ENCODE peak calls at places on chromosome 3, in five cellular contexts. U, C, O, D and E are unnamed samples.

GRCh38 chr3:112136959-112137693 is 4.1 kb upstream of the GCSAM start:
- DNase-seq in U (no peak), C (peak), O (peak), D (no peak), E (no peak)

GRCh38 chr3:40677321-40677720 is 152.6 kb downstream of the ZNF621 start:
- DNase-seq in U (no peak), C (no peak), O (no peak), D (no peak), E (no peak)

GRCh38 chr3:128745742-128746141 is 19.8 kb downstream of the RAB7A start:
- DNase-seq in U (no peak), C (peak), O (no peak), D (no peak), E (no peak)

GRCh38 chr3:81581966-81582599 is 179.4 kb downstream of the GBE1 start:
- DNase-seq in U (peak), C (peak), O (peak), D (peak), E (peak)

GRCh38 chr3:16828815-16829214 is 55.9 kb upstream of the PLCL2 start:
- DNase-seq in U (no peak), C (peak), O (peak), D (no peak), E (peak)

GRCh38 chr3:126104742-126105605 is 21.1 kb upstream of the SLC41A3 start:
- DNase-seq in U (no peak), C (no peak), O (no peak), D (no peak), E (no peak)

GRCh38 chr3:129836381-129837056 is 57.0 kb downstream of the TMCC1 start:
- DNase-seq in U (no peak), C (no peak), O (no peak), D (no peak), E (no peak)

GRCh38 chr3:129560931-129561594 is 18.1 kb downstream of the H1-8 start:
- DNase-seq in U (no peak), C (peak), O (no peak), D (peak), E (no peak)

GRCh38 chr3:11117591-11117990 is 36.7 kb upstream of the HRH1 start:
- DNase-seq in U (no peak), C (no peak), O (no peak), D (no peak), E (peak)

GRCh38 chr3:42708611-42709151 is 6.1 kb upstream of the HHATL start:
- DNase-seq in U (no peak), C (no peak), O (no peak), D (no peak), E (no peak)

GRCh38 chr3:33089515-33089914 is 7.4 kb downstream of the GLB1 start:
- DNase-seq in U (peak), C (no peak), O (no peak), D (no peak), E (no peak)

GRCh38 chr3:94972066-94972465 is 909.2 kb downstream of the NSUN3 start:
- DNase-seq in U (no peak), C (no peak), O (no peak), D (no peak), E (no peak)

GRCh38 chr3:152126260-152126659 is 142.5 kb upstream of the MBNL1 start:
- DNase-seq in U (no peak), C (no peak), O (no peak), D (no peak), E (no peak)

GRCh38 chr3:195893121-195893449 is 15.3 kb downstream of the TNK2 start:
- DNase-seq in U (no peak), C (no peak), O (no peak), D (peak), E (no peak)

GRCh38 chr3:170417090-170417489 is 1.6 kb upstream of the CLDN11 start:
- DNase-seq in U (no peak), C (no peak), O (no peak), D (no peak), E (no peak)

GRCh38 chr3:166902374-166902773 is 477.7 kb downstream of the ZBBX start:
- DNase-seq in U (no peak), C (no peak), O (no peak), D (no peak), E (no peak)

GRCh38 chr3:129428020-129428381 is 435 bp downstream of the EFCAB12 start:
- DNase-seq in U (no peak), C (no peak), O (no peak), D (no peak), E (no peak)

GRCh38 chr3:70606018-70606417 is 293.6 kb upstream of the MDFIC2 start:
- DNase-seq in U (no peak), C (no peak), O (no peak), D (peak), E (no peak)

GRCh38 chr3:17585561-17586325 is 156.7 kb downstream of the TBC1D5 start:
- DNase-seq in U (no peak), C (no peak), O (no peak), D (no peak), E (no peak)

GRCh38 chr3:170132335-170132734 is 49.2 kb downstream of the PHC3 start:
- DNase-seq in U (no peak), C (peak), O (no peak), D (no peak), E (peak)

GRCh38 chr3:172512363-172512762 is 10.9 kb downstream of the TNFSF10 start:
- DNase-seq in U (peak), C (no peak), O (no peak), D (no peak), E (peak)

GRCh38 chr3:102529452-102529851 is 94.6 kb downstream of the ZPLD1 start:
- DNase-seq in U (no peak), C (peak), O (peak), D (peak), E (no peak)

DNA sequence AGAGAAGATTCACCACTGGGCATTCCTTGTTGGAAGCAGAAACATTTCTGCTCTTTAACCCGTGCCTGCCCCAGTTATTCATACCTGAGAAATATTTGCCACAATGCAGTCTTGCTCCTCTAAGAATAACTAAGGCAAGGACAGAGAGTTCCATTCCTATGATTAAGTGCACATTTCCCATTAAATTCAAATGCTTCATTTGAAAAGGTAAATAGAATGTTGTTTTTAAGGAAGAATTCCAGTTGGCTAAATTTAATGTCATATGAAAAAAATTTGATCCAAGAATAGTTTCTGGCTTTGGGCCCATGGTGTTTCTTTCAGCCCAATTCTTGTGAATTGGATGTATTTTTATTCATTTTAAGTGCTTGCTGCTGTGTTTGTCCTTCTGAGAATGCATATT is 573.5 kb upstream of the TBL1XR1 start:
- DNase-seq in U (no peak), C (no peak), O (no peak), D (no peak), E (no peak)
- TF ChIP-seq MAX in U (no peak), C (no peak), O (no peak), D (no peak), E (no peak)

DNA sequence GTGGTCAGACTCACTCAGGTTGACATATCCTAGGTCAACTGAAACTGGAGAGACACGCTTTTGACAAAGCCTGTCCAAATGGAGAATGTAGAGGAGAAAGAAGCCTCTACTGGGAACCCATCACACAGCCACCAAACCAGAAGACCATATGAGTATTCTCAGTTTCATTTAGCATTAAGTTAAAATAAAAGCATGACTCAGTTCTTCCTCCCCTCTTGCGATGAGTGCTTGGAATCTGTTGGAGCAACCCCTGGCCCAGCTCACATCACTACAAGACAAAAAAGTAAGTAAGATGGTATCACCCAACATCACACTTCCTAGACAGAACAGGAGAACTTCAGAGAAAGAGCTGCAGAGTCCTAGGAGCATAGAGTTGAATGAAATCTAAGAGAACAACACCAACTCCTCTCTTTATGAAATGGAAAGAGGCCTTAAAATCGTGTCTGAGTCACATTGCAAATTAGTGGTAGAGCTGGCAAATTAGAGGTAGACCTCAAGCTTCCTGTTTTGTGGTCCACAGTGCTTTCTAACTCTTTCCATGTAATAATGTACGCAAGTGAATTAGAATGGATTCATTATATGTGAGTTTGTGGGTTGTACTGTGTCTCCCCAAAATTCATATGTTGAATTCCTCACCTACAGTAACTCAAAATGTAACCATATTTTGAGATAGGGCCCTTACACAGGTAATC is 51.2 kb downstream of the FGF12 start:
- DNase-seq in U (peak), C (no peak), O (no peak), D (no peak), E (no peak)
- TF ChIP-seq MAX in U (no peak), C (no peak), O (no peak), D (no peak), E (no peak)

GRCh38 chr3:132642539-132642847 is 17.1 kb downstream of the ACAD11 start:
- DNase-seq in U (no peak), C (no peak), O (no peak), D (no peak), E (no peak)

GRCh38 chr3:132635052-132635451 is 24.6 kb downstream of the ACAD11 start:
- DNase-seq in U (no peak), C (no peak), O (no peak), D (no peak), E (no peak)

GRCh38 chr3:132641837-132642538 is 17.6 kb downstream of the ACAD11 start:
- DNase-seq in U (no peak), C (peak), O (peak), D (peak), E (peak)

GRCh38 chr3:132638721-132639120 is 20.9 kb downstream of the ACAD11 start:
- DNase-seq in U (no peak), C (no peak), O (no peak), D (no peak), E (no peak)

DNA sequence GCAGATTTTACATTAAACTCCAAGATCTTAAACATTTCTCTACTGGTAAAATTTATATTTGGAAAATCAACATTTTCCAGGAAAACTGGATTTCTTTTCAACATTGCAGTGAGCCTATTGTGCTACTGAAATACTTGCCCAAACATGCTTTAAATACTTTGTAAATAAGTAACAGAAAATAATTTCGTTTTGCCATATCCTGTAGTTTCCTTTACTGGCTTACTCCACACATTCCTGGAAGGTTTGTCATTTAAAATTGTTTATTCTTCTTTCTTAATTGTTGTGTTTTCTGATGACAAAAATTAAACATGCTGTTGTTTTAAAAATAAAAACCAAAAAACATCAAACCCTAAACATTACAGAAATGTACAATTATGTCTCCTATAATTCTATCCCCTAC is 22.0 kb downstream of the ACAD11 start:
- DNase-seq in U (no peak), C (no peak), O (no peak), D (no peak), E (no peak)
- TF ChIP-seq MAX in U (no peak), C (no peak), O (no peak), D (no peak), E (no peak)

GRCh38 chr3:194374930-194375329 is 5.4 kb upstream of the LRRC15 start:
- DNase-seq in U (no peak), C (no peak), O (no peak), D (no peak), E (no peak)

GRCh38 chr3:194375921-194376570 is 6.5 kb upstream of the LRRC15 start:
- DNase-seq in U (no peak), C (peak), O (no peak), D (no peak), E (no peak)

GRCh38 chr3:194375473-194375872 is 5.9 kb upstream of the LRRC15 start:
- DNase-seq in U (no peak), C (no peak), O (no peak), D (no peak), E (peak)

GRCh38 chr3:194373028-194373427 is 3.5 kb upstream of the LRRC15 start:
- DNase-seq in U (no peak), C (no peak), O (no peak), D (no peak), E (no peak)

GRCh38 chr3:194373912-194374311 is 4.4 kb upstream of the LRRC15 start:
- DNase-seq in U (no peak), C (no peak), O (no peak), D (no peak), E (no peak)
- TF ChIP-seq MAX in U (no peak), C (no peak), O (no peak), D (no peak), E (no peak)

GRCh38 chr3:145022447-145022846 is 1050.8 kb downstream of the DIPK2A start:
- DNase-seq in U (no peak), C (no peak), O (no peak), D (no peak), E (no peak)

GRCh38 chr3:145015243-145015642 is 1043.6 kb downstream of the DIPK2A start:
- DNase-seq in U (no peak), C (no peak), O (no peak), D (no peak), E (no peak)

GRCh38 chr3:145013931-145014330 is 1042.3 kb downstream of the DIPK2A start:
- DNase-seq in U (no peak), C (no peak), O (no peak), D (no peak), E (no peak)

GRCh38 chr3:145017959-145018358 is 1046.3 kb downstream of the DIPK2A start:
- DNase-seq in U (no peak), C (no peak), O (no peak), D (no peak), E (no peak)
- TF ChIP-seq MAX in U (no peak), C (no peak), O (no peak), D (no peak), E (no peak)

DNA sequence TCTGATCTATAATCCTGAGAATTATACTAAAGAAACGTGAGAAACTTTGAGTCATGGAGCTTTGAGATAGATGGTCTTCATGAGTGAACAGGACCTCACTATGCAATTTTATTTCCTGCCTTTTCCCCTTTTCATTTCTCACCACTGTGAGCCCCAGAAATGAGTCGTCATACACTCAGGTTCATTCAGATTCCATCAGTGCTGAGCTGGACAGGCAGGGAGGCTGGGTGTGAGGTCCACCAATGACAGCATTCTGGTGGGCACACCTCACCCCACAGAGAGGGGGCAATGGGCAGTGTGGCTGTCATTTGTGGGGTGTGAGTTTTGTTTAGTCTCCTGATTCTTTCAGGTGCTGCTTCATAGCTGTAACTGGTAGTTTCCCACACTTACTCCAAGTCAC is 16.9 kb downstream of the TIGIT start:
- DNase-seq in U (no peak), C (no peak), O (no peak), D (no peak), E (no peak)
- TF ChIP-seq MAX in U (no peak), C (no peak), O (no peak), D (no peak), E (no peak)

DNA sequence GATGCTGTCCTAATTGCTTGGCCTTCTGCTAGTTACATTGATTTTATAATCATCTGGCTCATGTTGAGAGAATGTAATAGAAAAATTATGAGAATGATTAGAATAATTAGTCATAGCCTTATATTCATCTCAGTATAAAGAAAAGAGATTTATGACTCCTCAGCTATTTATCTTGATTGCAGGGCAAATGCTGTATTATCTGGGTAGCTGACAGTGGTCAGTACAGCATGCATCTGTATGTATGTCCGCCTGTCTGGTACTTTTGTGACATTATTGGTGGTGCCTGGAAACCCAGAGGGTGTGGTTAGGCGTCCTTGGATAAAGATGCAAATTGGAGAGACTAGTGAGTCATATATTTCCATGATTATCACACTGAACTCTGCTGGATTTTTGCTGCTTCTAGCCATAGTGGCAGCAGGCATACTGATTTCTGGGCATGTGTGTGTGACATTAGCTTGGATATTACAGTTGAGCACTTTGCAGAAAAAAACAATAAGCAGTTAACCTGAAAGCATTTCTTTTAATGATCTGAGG is 120.7 kb downstream of the FEZF2 start:
- DNase-seq in U (no peak), C (no peak), O (no peak), D (no peak), E (no peak)
- TF ChIP-seq MAX in U (no peak), C (no peak), O (no peak), D (no peak), E (no peak)